ENCODE peak calls at places on chromosomes 12 and 14, in eight cellular contexts. S is glomerular endothelial cell, I is MCF 10A, Y is activated T-cell treated with anti-CD3 and anti-CD28 coated beads for 1 hour, U is right atrium auricular region, A is HuH-7, R is fibroblast of pulmonary artery, P is NCI-H2029 treated with DMSO at 0.1 percent for 48 hours. H is an unnamed sample.
A peak's percentile ranks its signal among the peaks of the same experiment; 100 is the strongest.

GRCh38 chr14:95515080-95515489 is 1.4 kb downstream of the SYNE3 start:
- DNase-seq in P (no peak), S (no peak), R (peak; percentile 48), U (no peak), Y (no peak), A (no peak), I (peak; percentile 24), H (no peak)

GRCh38 chr14:101775756-101776292 is 14.3 kb downstream of the PPP2R5C start:
- DNase-seq in P (no peak), U (no peak), Y (no peak), I (no peak), R (no peak), A (no peak), S (no peak), H (no peak)

GRCh38 chr12:17148706-17149105 is 542.7 kb upstream of the LMO3 start:
- DNase-seq in R (no peak), Y (no peak), A (no peak), P (no peak), S (no peak), I (no peak), U (no peak), H (no peak)

GRCh38 chr12:121036810-121037326 is 2.2 kb downstream of the OASL start:
- DNase-seq in I (peak; percentile 70), Y (no peak), P (no peak), R (peak; percentile 59), U (no peak), S (no peak), A (no peak), H (no peak)

GRCh38 chr14:101965145-101965531 is 765 bp downstream of the DYNC1H1 start:
- DNase-seq in U (peak; percentile 83), P (no peak), A (peak; percentile 72), R (peak; percentile 61), I (peak; percentile 64), Y (peak; percentile 25), S (no peak), H (peak; percentile 86)

GRCh38 chr12:109291531-109292341 is 17.3 kb downstream of the FOXN4 start:
- DNase-seq in S (no peak), U (peak; percentile 64), A (no peak), R (peak; percentile 9), Y (no peak), I (no peak), P (peak; percentile 78), H (peak; percentile 65)

GRCh38 chr14:25848601-25849000 is 749.2 kb downstream of the NOVA1 start:
- DNase-seq in Y (no peak), P (no peak), A (no peak), U (no peak), R (no peak), I (no peak), S (no peak), H (no peak)

GRCh38 chr12:131010376-131011131 is 56.8 kb downstream of the ADGRD1 start:
- DNase-seq in A (no peak), S (no peak), Y (no peak), P (no peak), R (no peak), I (no peak), U (no peak), H (no peak)

GRCh38 chr14:81415781-81416180 is 15.7 kb upstream of the STON2 start:
- DNase-seq in P (no peak), A (no peak), R (no peak), U (no peak), S (no peak), I (no peak), Y (no peak), H (no peak)

GRCh38 chr14:79018846-79019245 is 848.7 kb downstream of the NRXN3 start:
- DNase-seq in S (no peak), A (no peak), P (no peak), Y (no peak), I (no peak), R (peak; percentile 58), U (no peak), H (no peak)

GRCh38 chr14:31864937-31865855 is 211.9 kb upstream of the ARHGAP5 start:
- DNase-seq in I (peak; percentile 67), A (no peak), U (no peak), R (no peak), P (no peak), Y (no peak), S (no peak), H (no peak)

GRCh38 chr12:95608252-95609033 is 57.2 kb upstream of the USP44 start:
- DNase-seq in S (no peak), Y (no peak), P (peak; percentile 89), U (peak; percentile 91), I (peak; percentile 83), A (no peak), R (peak; percentile 54), H (peak; percentile 33)

GRCh38 chr14:61724133-61724532 is 28.8 kb downstream of the HIF1A start:
- DNase-seq in S (no peak), R (no peak), I (no peak), Y (no peak), A (no peak), U (no peak), P (no peak), H (no peak)

GRCh38 chr12:18589316-18589715 is 148.5 kb downstream of the PLCZ1 start:
- DNase-seq in A (peak; percentile 4), I (peak; percentile 7), S (no peak), R (peak; percentile 26), P (no peak), Y (no peak), U (no peak), H (no peak)

GRCh38 chr14:50944647-50945413 is 547 bp upstream of the PYGL start:
- DNase-seq in R (peak; percentile 55), U (no peak), I (peak; percentile 75), A (peak; percentile 35), P (peak; percentile 73), S (no peak), Y (no peak), H (peak; percentile 77)

GRCh38 chr14:99181246-99181645 is 90.8 kb downstream of the BCL11B start:
- DNase-seq in S (no peak), R (no peak), Y (no peak), P (no peak), I (no peak), A (no peak), U (no peak), H (no peak)

GRCh38 chr14:25150934-25151790 is 101.2 kb upstream of the STXBP6 start:
- DNase-seq in S (no peak), R (peak; percentile 75), I (peak; percentile 1), A (peak; percentile 19), U (no peak), P (peak; percentile 96), Y (no peak), H (no peak)

GRCh38 chr14:35051796-35052195 is 5.7 kb downstream of the FAM177A1 start:
- DNase-seq in U (no peak), Y (no peak), A (no peak), S (no peak), R (peak; percentile 39), P (peak; percentile 53), I (no peak), H (no peak)

GRCh38 chr14:52175982-52176502 is 91.5 kb upstream of the PTGDR start:
- DNase-seq in P (no peak), Y (peak; percentile 2), A (no peak), U (no peak), R (no peak), I (no peak), S (no peak), H (no peak)

GRCh38 chr12:65817866-65818265 is 6.4 kb upstream of the HMGA2 start:
- DNase-seq in Y (no peak), R (no peak), P (no peak), S (no peak), I (no peak), A (no peak), U (no peak), H (no peak)

GRCh38 chr14:52706286-52706685 is 714 bp upstream of the PSMC6 start:
- DNase-seq in R (no peak), S (no peak), U (no peak), Y (peak; percentile 14), A (no peak), I (peak; percentile 16), P (peak; percentile 83), H (no peak)

GRCh38 chr12:122834921-122835692 is at the start of gene HIP1R:
- DNase-seq in R (peak; percentile 12), Y (peak; percentile 60), S (no peak), I (peak; percentile 31), U (no peak), P (no peak), A (peak; percentile 60), H (peak; percentile 78)

GRCh38 chr12:49910331-49911212 is 6.9 kb upstream of the FAIM2 start:
- DNase-seq in Y (no peak), U (no peak), A (no peak), I (no peak), R (no peak), P (no peak), S (no peak), H (no peak)

GRCh38 chr14:52780893-52781292 is 10.5 kb downstream of the GNPNAT1 start:
- DNase-seq in Y (no peak), S (no peak), I (no peak), P (no peak), A (no peak), R (peak; percentile 23), U (no peak), H (no peak)

GRCh38 chr12:15939111-15939510 is 28.0 kb downstream of the DERA start:
- DNase-seq in S (no peak), P (no peak), I (no peak), A (peak; percentile 28), U (no peak), R (no peak), Y (no peak), H (no peak)

GRCh38 chr12:103833095-103833777 is 7.8 kb downstream of the NT5DC3 start:
- DNase-seq in U (no peak), A (no peak), Y (no peak), R (no peak), P (no peak), S (no peak), I (no peak), H (no peak)

GRCh38 chr14:71645656-71646055 is 286.6 kb upstream of the RGS6 start:
- DNase-seq in A (no peak), U (no peak), S (no peak), P (no peak), I (peak; percentile 52), R (peak; percentile 60), Y (no peak), H (no peak)

GRCh38 chr14:88299865-88300264 is 23.2 kb downstream of the KCNK10 start:
- DNase-seq in Y (no peak), S (no peak), I (no peak), R (no peak), A (no peak), P (no peak), U (no peak), H (peak; percentile 10)